ENCODE peak calls at places on chromosomes 7 and 10, in six cellular contexts. I, S, W, A, P and K are unnamed samples.

GRCh38 chr10:102994551-102995295 is 76.6 kb downstream of the CNNM2 start:
- DNase-seq in I (no peak), S (no peak), P (no peak), A (no peak), W (no peak), K (no peak)

GRCh38 chr7:45580053-45580872 is 6.1 kb downstream of the ADCY1 start:
- DNase-seq in S (peak), A (no peak), W (no peak), I (peak), P (no peak), K (no peak)

GRCh38 chr7:38222481-38223096 is 44.5 kb downstream of the STARD3NL start:
- DNase-seq in P (no peak), A (peak), I (no peak), S (no peak), W (no peak), K (peak)

GRCh38 chr7:121480058-121480457 is 84.0 kb upstream of the FAM3C start:
- DNase-seq in P (no peak), W (no peak), I (no peak), A (no peak), S (no peak), K (no peak)

GRCh38 chr10:48416584-48417232 is 110.2 kb downstream of the MAPK8 start:
- DNase-seq in I (no peak), A (no peak), S (no peak), P (no peak), W (no peak), K (no peak)

GRCh38 chr10:13651969-13652720 is 65.4 kb downstream of the PRPF18 start:
- DNase-seq in W (no peak), A (no peak), P (no peak), I (no peak), S (no peak), K (no peak)

GRCh38 chr10:132279873-132280645 is 27.7 kb downstream of the STK32C start:
- DNase-seq in I (no peak), W (no peak), S (no peak), A (no peak), P (no peak), K (no peak)

GRCh38 chr7:114141415-114141814 is 222.6 kb upstream of the PPP1R3A start:
- DNase-seq in W (no peak), A (no peak), S (no peak), I (no peak), P (no peak), K (no peak)

GRCh38 chr7:27167916-27168264 is 2.6 kb upstream of the HOXA9 start:
- DNase-seq in S (no peak), I (no peak), A (no peak), P (no peak), W (peak), K (no peak)

GRCh38 chr7:149720372-149721083 is 52.9 kb downstream of the ZNF467 start:
- DNase-seq in I (no peak), W (no peak), P (peak), S (no peak), A (no peak), K (peak)

GRCh38 chr10:12221323-12222298 is 25.6 kb downstream of the CDC123 start:
- DNase-seq in A (no peak), P (no peak), W (no peak), I (no peak), S (no peak), K (peak)

GRCh38 chr10:30842185-30842584 is 189.5 kb downstream of the ZNF438 start:
- DNase-seq in I (no peak), S (no peak), A (no peak), W (no peak), P (no peak), K (no peak)
- TF ChIP-seq CTCF in I (no peak), S (no peak), A (peak), W (no peak), P (no peak), K (peak)

DNA sequence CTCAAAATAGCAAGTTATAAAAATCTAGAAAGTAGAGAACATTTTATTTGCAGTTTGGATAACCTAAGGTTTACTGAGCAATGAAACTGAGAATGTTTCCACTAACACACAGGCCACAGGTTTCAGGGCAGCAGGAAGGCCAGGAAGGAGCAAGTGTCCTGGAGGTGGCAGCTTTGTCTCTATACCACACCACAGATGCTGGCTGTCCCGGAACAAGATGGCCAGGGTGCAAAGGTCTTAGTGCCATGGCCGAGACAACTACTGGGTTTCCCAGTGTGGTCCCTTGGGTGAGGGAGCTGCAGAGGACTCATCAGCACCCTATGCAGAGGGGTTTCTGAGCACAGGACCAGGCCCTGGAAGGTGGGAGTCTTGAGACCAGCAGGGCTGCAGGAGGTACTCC is 92.0 kb downstream of the CTBP2 start:
- DNase-seq in W (no peak), A (no peak), P (no peak), I (no peak), S (no peak), K (no peak)
- TF ChIP-seq CTCF in W (no peak), A (no peak), P (no peak), I (no peak), S (no peak), K (no peak)

GRCh38 chr7:115914951-115915350 is 115.6 kb downstream of the TFEC start:
- DNase-seq in W (no peak), P (no peak), A (no peak), I (no peak), S (no peak), K (no peak)

GRCh38 chr7:115911466-115911865 is 119.1 kb downstream of the TFEC start:
- DNase-seq in A (no peak), S (no peak), P (no peak), I (no peak), W (no peak), K (no peak)

GRCh38 chr7:115906690-115907089 is 123.9 kb downstream of the TFEC start:
- DNase-seq in S (no peak), A (no peak), P (no peak), I (no peak), W (no peak), K (no peak)

DNA sequence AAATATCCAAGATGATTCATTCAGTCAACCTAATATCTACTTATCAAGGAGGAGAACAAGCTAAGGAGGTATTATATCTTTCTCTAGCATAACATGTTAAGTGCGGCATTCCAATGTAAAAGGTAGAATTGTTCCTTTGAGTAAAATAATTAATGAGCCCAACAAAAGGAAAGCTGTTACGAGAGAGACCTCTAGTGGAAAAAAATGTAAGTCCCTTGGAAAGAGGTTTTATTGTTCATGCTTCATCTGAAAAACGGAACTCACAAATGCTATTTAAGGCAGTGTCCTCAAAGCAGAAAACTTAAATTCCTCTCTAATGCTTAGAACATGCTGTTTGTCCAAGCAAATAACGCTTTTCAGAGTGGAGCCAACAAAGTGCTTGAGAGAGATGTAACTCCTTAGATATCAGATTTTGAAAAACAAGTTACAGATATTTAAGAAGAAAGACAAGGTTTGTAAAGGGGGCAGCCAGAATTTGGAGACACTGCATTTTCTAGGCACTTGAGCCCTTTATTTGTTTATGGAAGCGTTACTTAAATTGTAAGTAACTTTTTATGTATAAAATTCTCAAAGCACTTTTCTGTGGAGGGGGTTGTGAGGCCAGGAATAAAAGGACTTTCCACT is 119.9 kb downstream of the TFEC start:
- DNase-seq in W (no peak), P (no peak), A (peak), I (no peak), S (no peak), K (peak)
- TF ChIP-seq CTCF in W (peak), P (peak), A (peak), I (no peak), S (peak), K (peak)

GRCh38 chr10:79066460-79067240 is 2.1 kb upstream of the ZMIZ1 start:
- DNase-seq in W (no peak), P (peak), S (peak), A (peak), I (peak), K (peak)
- TF ChIP-seq CTCF in W (peak), P (peak), S (peak), A (peak), I (no peak), K (no peak)

DNA sequence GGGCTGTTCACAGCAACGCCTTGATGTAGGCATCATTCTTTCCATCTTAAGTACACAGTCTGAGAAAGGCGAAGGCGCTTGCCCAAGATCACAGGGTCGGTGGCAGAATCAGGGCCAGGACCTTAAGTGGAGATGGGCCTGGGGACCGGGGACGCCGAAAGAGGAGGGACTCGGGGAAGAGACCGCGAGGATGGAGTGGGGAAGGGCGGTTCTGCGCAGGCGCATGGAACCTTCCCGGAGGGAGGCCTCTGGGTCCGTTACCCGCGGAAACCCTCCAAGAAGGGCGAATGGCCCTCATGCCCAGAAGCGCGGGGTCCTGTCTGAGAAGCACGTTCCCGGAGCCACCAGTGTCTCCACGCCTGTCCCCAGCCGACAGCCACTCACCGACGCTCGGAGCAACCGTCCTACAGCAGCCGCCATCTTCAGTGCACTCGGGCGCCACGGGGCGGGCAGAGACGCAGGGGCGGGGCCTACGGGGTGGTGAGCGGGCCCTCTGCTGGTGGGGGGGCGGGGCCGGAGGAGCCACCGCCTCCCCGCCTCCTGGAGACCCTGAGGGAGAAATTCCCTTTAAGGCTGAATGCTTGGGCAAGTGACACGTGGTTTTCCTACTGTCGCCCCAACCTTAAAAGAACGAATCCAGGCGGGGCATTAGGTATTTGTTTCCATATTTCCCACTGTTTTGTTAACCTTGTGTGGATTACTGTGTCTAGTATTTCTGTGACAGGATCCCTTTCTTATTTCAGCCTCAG is at the start of gene PRDX3:
- DNase-seq in W (peak), S (peak), I (peak), P (peak), A (peak), K (peak)
- TF ChIP-seq CTCF in W (no peak), S (peak), I (no peak), P (peak), A (peak), K (no peak)

GRCh38 chr10:90723416-90724068 is 134.3 kb downstream of the HTR7 start:
- DNase-seq in P (no peak), A (no peak), S (no peak), I (no peak), W (no peak), K (no peak)

GRCh38 chr10:90722832-90723231 is 135.0 kb downstream of the HTR7 start:
- DNase-seq in S (no peak), A (no peak), P (no peak), W (no peak), I (no peak), K (no peak)

GRCh38 chr10:90712529-90712928 is 145.3 kb downstream of the HTR7 start:
- DNase-seq in I (no peak), P (no peak), S (no peak), W (no peak), A (no peak), K (no peak)

DNA sequence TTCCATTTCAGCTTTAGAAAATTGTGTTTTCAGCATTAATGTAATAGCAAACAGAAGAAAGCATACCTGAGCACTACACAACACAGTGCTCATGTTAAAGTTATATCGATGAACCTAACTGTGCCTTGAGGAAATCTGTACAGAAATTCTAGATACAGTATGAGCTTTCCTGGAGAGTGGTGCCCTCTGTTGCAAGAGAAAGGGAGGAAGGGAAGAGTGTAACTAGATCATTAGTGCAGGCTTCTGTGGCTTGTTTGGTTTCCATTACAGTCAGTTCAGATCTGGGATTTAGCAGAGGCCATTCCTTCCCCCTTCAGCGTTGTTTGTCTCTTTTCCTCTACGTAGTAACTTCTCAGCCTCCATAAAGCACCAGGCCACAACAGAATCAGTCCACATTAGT is 139.7 kb downstream of the HTR7 start:
- DNase-seq in A (peak), I (no peak), P (no peak), S (peak), W (no peak), K (peak)
- TF ChIP-seq CTCF in A (peak), I (no peak), P (no peak), S (peak), W (no peak), K (peak)